ENCODE peak calls at places on chromosome 13, in nine cellular contexts. L is MV-4-11; J is stimulated activated CD4-positive, alpha-beta T cell treated with anti-CD3 and anti-CD28 coated beads, Interleukin-1b, Interleukin-23, amount 100 ng/mL, for 24 hours; Q is nucleus accumbens; Y is stimulated activated CD8-positive, alpha-beta memory T cell treated with anti-CD3 and anti-CD28 coated beads, Interleukin-15, amount 100 ng/mL, for 4 hours; Z is amniotic stem cell; D is EL; B is activated CD4-positive, CD25-positive, alpha-beta regulatory T cell; N is Right ventricle myocardium superior. P is an unnamed sample.

GRCh38 chr13:110331362-110331761 is 24.3 kb downstream of the COL4A2 start:
- DNase-seq in L (no peak), J (no peak), Q (no peak), Y (no peak), Z (no peak), D (peak; percentile 52), B (no peak), N (no peak), P (no peak)

GRCh38 chr13:93151277-93151676 is 75.3 kb upstream of the GPC6 start:
- DNase-seq in L (peak; percentile 71), J (no peak), Q (no peak), Y (no peak), Z (peak; percentile 6), D (peak; percentile 46), B (no peak), N (no peak), P (no peak)

GRCh38 chr13:31797154-31797775 is 57.9 kb downstream of the RXFP2 start:
- DNase-seq in L (peak; percentile 25), J (no peak), Q (no peak), Y (no peak), Z (peak; percentile 37), D (peak; percentile 71), B (no peak), N (no peak), P (no peak)

GRCh38 chr13:98689347-98689968 is 63.0 kb downstream of the SLC15A1 start:
- DNase-seq in L (no peak), J (no peak), Q (no peak), Y (no peak), Z (no peak), D (no peak), B (no peak), N (no peak), P (no peak)

GRCh38 chr13:64723735-64724134 is 2506.4 kb downstream of the PCDH9 start:
- DNase-seq in L (no peak), J (no peak), Q (no peak), Y (no peak), Z (peak; percentile 35), D (peak; percentile 94), B (no peak), N (no peak), P (no peak)

GRCh38 chr13:44141213-44141724 is 232.4 kb upstream of the SERP2 start:
- DNase-seq in L (no peak), J (peak; percentile 0), Q (no peak), Y (no peak), Z (no peak), D (peak; percentile 24), B (no peak), N (no peak), P (no peak)

GRCh38 chr13:25371608-25372274 is at the start of gene ATP8A2:
- DNase-seq in L (no peak), J (no peak), Q (no peak), Y (no peak), Z (no peak), D (no peak), B (no peak), N (no peak), P (no peak)

GRCh38 chr13:42064259-42064658 is 15.8 kb downstream of the DGKH start:
- DNase-seq in L (no peak), J (no peak), Q (no peak), Y (no peak), Z (peak; percentile 26), D (peak; percentile 82), B (no peak), N (no peak), P (no peak)

GRCh38 chr13:42532561-42533335 is 41.2 kb upstream of the TNFSF11 start:
- DNase-seq in L (peak; percentile 82), J (no peak), Q (no peak), Y (no peak), Z (no peak), D (no peak), B (no peak), N (no peak), P (no peak)

GRCh38 chr13:93736111-93736510 is 509.5 kb downstream of the GPC6 start:
- DNase-seq in L (no peak), J (no peak), Q (no peak), Y (no peak), Z (no peak), D (peak; percentile 49), B (no peak), N (no peak), P (no peak)

GRCh38 chr13:41541142-41541938 is 84.0 kb downstream of the RGCC start:
- DNase-seq in L (no peak), J (no peak), Q (no peak), Y (no peak), Z (no peak), D (no peak), B (no peak), N (no peak), P (no peak)

GRCh38 chr13:39417643-39418042 is 185.3 kb downstream of the LHFPL6 start:
- DNase-seq in L (peak; percentile 30), J (no peak), Q (peak; percentile 14), Y (no peak), Z (no peak), D (peak; percentile 78), B (no peak), N (peak; percentile 47), P (peak; percentile 21)

GRCh38 chr13:90477194-90477593 is 870.3 kb upstream of the MIR17HG start:
- DNase-seq in L (no peak), J (no peak), Q (no peak), Y (no peak), Z (no peak), D (no peak), B (no peak), N (no peak), P (no peak)

GRCh38 chr13:23288995-23289394 is 108.2 kb downstream of the SGCG start:
- DNase-seq in L (no peak), J (no peak), Q (no peak), Y (no peak), Z (no peak), D (no peak), B (no peak), N (no peak), P (no peak)

P was measured in left cardiac atrium.